ENCODE peak calls at places on chromosomes 12 and 14, in ten cellular contexts. R is astrocyte of the spinal cord, W is neural progenitor cell, B is tibial artery, N is lower lobe of right lung, V is brain microvascular endothelial cell, Z is GM12865, H is A549, Y is IMR-90, U is neural crest cell. O is an unnamed sample.

GRCh38 chr12:104485651-104486341 is 29.0 kb downstream of the CHST11 start:
- DNase-seq in R (no peak), W (no peak), B (no peak), N (no peak), V (no peak), Z (peak; percentile 44), H (no peak), Y (no peak), U (no peak), O (no peak)

GRCh38 chr12:116712458-116713303 is 25.2 kb downstream of the SPRING1 start:
- DNase-seq in R (no peak), W (no peak), B (no peak), N (no peak), V (no peak), Z (no peak), H (no peak), Y (no peak), U (no peak), O (no peak)

GRCh38 chr12:107584523-107584922 is 101.1 kb upstream of the PWP1 start:
- DNase-seq in R (no peak), W (no peak), B (no peak), N (no peak), V (no peak), Z (no peak), H (no peak), Y (no peak), U (no peak), O (no peak)

GRCh38 chr12:10243803-10244520 is 31.3 kb downstream of the GABARAPL1 start:
- DNase-seq in R (no peak), W (no peak), B (no peak), N (no peak), V (no peak), Z (peak; percentile 88), H (no peak), Y (no peak), U (no peak), O (no peak)

GRCh38 chr14:35696119-35696518 is 113.0 kb downstream of the RALGAPA1 start:
- DNase-seq in R (no peak), W (no peak), B (no peak), N (no peak), V (no peak), Z (no peak), H (no peak), Y (no peak), U (no peak), O (no peak)

GRCh38 chr14:92959761-92960680 is 37.1 kb downstream of the CHGA start:
- DNase-seq in R (no peak), W (no peak), B (no peak), N (no peak), V (no peak), Z (no peak), H (no peak), Y (no peak), U (no peak), O (no peak)

GRCh38 chr12:18849761-18850160 is 111.8 kb downstream of the CAPZA3 start:
- DNase-seq in R (peak; percentile 19), W (no peak), B (no peak), N (no peak), V (no peak), Z (no peak), H (no peak), Y (peak; percentile 22), U (no peak), O (no peak)

GRCh38 chr12:6230321-6231110 is 30.3 kb downstream of the CD9 start:
- DNase-seq in R (peak; percentile 68), W (no peak), B (peak; percentile 83), N (peak; percentile 79), V (no peak), Z (peak; percentile 82), H (no peak), Y (no peak), U (peak; percentile 43), O (no peak)

GRCh38 chr12:131380961-131381705 is 329.8 kb upstream of the SFSWAP start:
- DNase-seq in R (no peak), W (peak; percentile 34), B (peak; percentile 57), N (no peak), V (no peak), Z (no peak), H (no peak), Y (no peak), U (no peak), O (no peak)

GRCh38 chr14:83217492-83217891 is 1683.8 kb upstream of the SEL1L start:
- DNase-seq in R (peak; percentile 48), W (peak; percentile 13), B (no peak), N (no peak), V (peak; percentile 48), Z (no peak), H (no peak), Y (peak; percentile 96), U (no peak), O (no peak)

GRCh38 chr12:110029290-110029689 is 19.0 kb downstream of the C12orf76 start:
- DNase-seq in R (no peak), W (no peak), B (no peak), N (no peak), V (no peak), Z (no peak), H (no peak), Y (no peak), U (no peak), O (no peak)

GRCh38 chr14:49420201-49420600 is 166.0 kb downstream of the RPS29 start:
- DNase-seq in R (no peak), W (no peak), B (no peak), N (no peak), V (no peak), Z (peak; percentile 26), H (no peak), Y (no peak), U (no peak), O (no peak)

GRCh38 chr12:126704609-126705008 is 1562.4 kb upstream of the TMEM132C start:
- DNase-seq in R (no peak), W (no peak), B (no peak), N (no peak), V (no peak), Z (no peak), H (no peak), Y (no peak), U (no peak), O (no peak)

GRCh38 chr12:126708492-126708896 is 1558.5 kb upstream of the TMEM132C start:
- DNase-seq in R (peak; percentile 83), W (no peak), B (no peak), N (no peak), V (no peak), Z (peak; percentile 2), H (no peak), Y (no peak), U (no peak), O (no peak)

GRCh38 chr12:126706300-126706699 is 1560.7 kb upstream of the TMEM132C start:
- DNase-seq in R (no peak), W (peak; percentile 28), B (no peak), N (no peak), V (no peak), Z (no peak), H (no peak), Y (no peak), U (no peak), O (no peak)
- TF ChIP-seq CTCF in R (no peak), W (peak; percentile 30), B (no peak), N (no peak), V (no peak), Z (no peak), H (no peak), Y (no peak), U (no peak), O (no peak)

DNA sequence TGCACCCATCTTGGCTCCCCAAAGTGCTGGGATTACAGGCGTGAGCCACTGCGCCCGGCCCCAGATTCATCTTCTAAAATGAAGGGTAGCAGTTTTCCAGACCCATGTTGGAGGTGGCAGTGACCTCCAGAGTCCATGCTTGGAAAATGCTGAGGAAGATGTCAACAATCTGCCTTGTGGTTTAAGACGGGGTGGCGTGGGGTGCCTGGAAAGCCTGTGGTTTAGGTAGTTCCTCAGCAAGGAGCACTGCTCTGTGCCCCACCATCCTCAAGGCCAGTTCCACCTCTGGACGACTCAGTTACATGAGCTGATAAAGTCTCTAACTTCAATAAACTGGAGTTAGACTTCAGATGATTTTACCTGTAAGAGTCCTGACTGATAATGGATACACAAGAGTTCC is 48.6 kb downstream of the DRAM1 start:
- DNase-seq in R (no peak), W (no peak), B (no peak), N (peak; percentile 72), V (no peak), Z (no peak), H (no peak), Y (no peak), U (no peak), O (no peak)
- TF ChIP-seq CTCF in R (no peak), W (no peak), B (no peak), N (no peak), V (no peak), Z (no peak), H (no peak), Y (no peak), U (no peak), O (no peak)

GRCh38 chr12:2194060-2194459 is 141.3 kb downstream of the CACNA1C start:
- DNase-seq in R (no peak), W (no peak), B (no peak), N (no peak), V (no peak), Z (no peak), H (no peak), Y (no peak), U (no peak), O (no peak)

GRCh38 chr12:2195085-2195484 is 142.3 kb downstream of the CACNA1C start:
- DNase-seq in R (no peak), W (no peak), B (no peak), N (no peak), V (no peak), Z (no peak), H (no peak), Y (no peak), U (no peak), O (no peak)

GRCh38 chr12:2194571-2194970 is 141.8 kb downstream of the CACNA1C start:
- DNase-seq in R (no peak), W (no peak), B (no peak), N (no peak), V (no peak), Z (no peak), H (no peak), Y (no peak), U (no peak), O (no peak)

GRCh38 chr12:2198088-2198501 is 145.3 kb downstream of the CACNA1C start:
- DNase-seq in R (peak; percentile 76), W (peak; percentile 61), B (no peak), N (no peak), V (peak; percentile 39), Z (no peak), H (no peak), Y (peak; percentile 64), U (no peak), O (no peak)

GRCh38 chr12:2198542-2198941 is 145.8 kb downstream of the CACNA1C start:
- DNase-seq in R (no peak), W (no peak), B (peak; percentile 13), N (no peak), V (no peak), Z (no peak), H (no peak), Y (no peak), U (no peak), O (no peak)
- TF ChIP-seq CTCF in R (no peak), W (no peak), B (no peak), N (no peak), V (no peak), Z (no peak), H (no peak), Y (no peak), U (no peak), O (no peak)

DNA sequence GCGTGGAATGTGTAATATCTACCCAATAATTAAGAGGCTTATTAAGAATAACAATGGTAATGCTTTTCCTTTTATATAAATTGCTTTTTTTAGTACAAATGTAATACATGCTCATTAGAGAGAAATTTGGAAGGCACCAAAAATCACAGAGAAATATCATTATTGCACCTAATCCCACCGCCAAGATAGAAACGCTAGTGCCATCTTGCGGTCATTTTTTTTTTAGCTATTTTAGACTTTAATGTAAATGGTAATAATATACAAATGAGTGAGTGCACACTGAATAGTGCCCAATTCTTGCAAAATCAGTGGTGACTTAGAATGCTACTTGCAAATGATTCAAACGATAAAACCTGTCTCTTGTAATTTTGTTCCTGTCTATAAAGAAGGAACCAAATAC is 576.8 kb upstream of the TMEM132C start:
- DNase-seq in R (no peak), W (peak; percentile 12), B (no peak), N (no peak), V (no peak), Z (no peak), H (no peak), Y (no peak), U (no peak), O (no peak)
- TF ChIP-seq CTCF in R (no peak), W (peak; percentile 60), B (no peak), N (no peak), V (peak; percentile 32), Z (no peak), H (no peak), Y (peak; percentile 39), U (peak; percentile 57), O (peak; percentile 46)

O was measured in nephron progenitor cell.